ENCODE peak calls at places on chromosomes 1 and 21, in seven cellular contexts. One of them, this sample, is unnamed.
A peak's percentile ranks its signal among the peaks of the same experiment; 100 is the strongest.

GRCh38 chr21:25528511-25528910 is 78.8 kb downstream of the MRPL39 start:
- DNase-seq in A549: no peak
- DNase-seq in psoas muscle: no peak
- DNase-seq in LNCaP clone FGC: no peak
- DNase-seq in mammary epithelial cell: no peak
- DNase-seq in GM13977: no peak
- DNase-seq in IMR-90: no peak
- DNase-seq in this sample: no peak

GRCh38 chr21:41953831-41954653 is at the start of gene C2CD2:
- DNase-seq in IMR-90: peak; percentile 73
- DNase-seq in mammary epithelial cell: peak; percentile 50
- DNase-seq in psoas muscle: peak; percentile 80
- DNase-seq in LNCaP clone FGC: no peak
- DNase-seq in GM13977: peak; percentile 97
- DNase-seq in A549: peak; percentile 64
- DNase-seq in this sample: peak; percentile 98

GRCh38 chr1:50978144-50978851 is 8.3 kb downstream of the CDKN2C start:
- DNase-seq in A549: peak; percentile 84
- DNase-seq in IMR-90: peak; percentile 49
- DNase-seq in mammary epithelial cell: peak; percentile 54
- DNase-seq in GM13977: peak; percentile 66
- DNase-seq in psoas muscle: peak; percentile 89
- DNase-seq in LNCaP clone FGC: no peak
- DNase-seq in this sample: peak; percentile 72

GRCh38 chr1:3676581-3677410 is 24.5 kb downstream of the TP73 start:
- DNase-seq in A549: no peak
- DNase-seq in psoas muscle: no peak
- DNase-seq in mammary epithelial cell: no peak
- DNase-seq in IMR-90: no peak
- DNase-seq in GM13977: peak; percentile 80
- DNase-seq in LNCaP clone FGC: no peak
- DNase-seq in this sample: peak; percentile 79

GRCh38 chr1:18240906-18241305 is 133.3 kb downstream of the IGSF21 start:
- DNase-seq in A549: no peak
- DNase-seq in LNCaP clone FGC: no peak
- DNase-seq in IMR-90: no peak
- DNase-seq in GM13977: no peak
- DNase-seq in mammary epithelial cell: no peak
- DNase-seq in psoas muscle: no peak
- DNase-seq in this sample: no peak

GRCh38 chr1:43554444-43554992 is 23.8 kb downstream of the PTPRF start:
- DNase-seq in GM13977: no peak
- DNase-seq in IMR-90: peak; percentile 50
- DNase-seq in A549: peak; percentile 56
- DNase-seq in psoas muscle: no peak
- DNase-seq in mammary epithelial cell: peak; percentile 32
- DNase-seq in LNCaP clone FGC: no peak
- DNase-seq in this sample: peak; percentile 63

GRCh38 chr21:45709127-45709526 is 65.6 kb downstream of the PCBP3 start:
- DNase-seq in GM13977: no peak
- DNase-seq in mammary epithelial cell: no peak
- DNase-seq in psoas muscle: no peak
- DNase-seq in A549: no peak
- DNase-seq in IMR-90: peak; percentile 30
- DNase-seq in LNCaP clone FGC: no peak
- DNase-seq in this sample: no peak

GRCh38 chr1:27598902-27599528 is 4.9 kb downstream of the AHDC1 start:
- DNase-seq in A549: no peak
- DNase-seq in IMR-90: peak; percentile 77
- DNase-seq in LNCaP clone FGC: no peak
- DNase-seq in GM13977: no peak
- DNase-seq in mammary epithelial cell: peak; percentile 35
- DNase-seq in psoas muscle: peak; percentile 82
- DNase-seq in this sample: no peak

GRCh38 chr21:45102391-45102932 is 28.1 kb downstream of the ADARB1 start:
- DNase-seq in IMR-90: no peak
- DNase-seq in LNCaP clone FGC: peak; percentile 92
- DNase-seq in psoas muscle: no peak
- DNase-seq in A549: peak; percentile 59
- DNase-seq in GM13977: no peak
- DNase-seq in mammary epithelial cell: peak; percentile 67
- DNase-seq in this sample: no peak

GRCh38 chr1:31798433-31799195 is 17.2 kb downstream of the SPOCD1 start:
- DNase-seq in LNCaP clone FGC: no peak
- DNase-seq in A549: peak; percentile 35
- DNase-seq in IMR-90: peak; percentile 90
- DNase-seq in GM13977: no peak
- DNase-seq in psoas muscle: peak; percentile 45
- DNase-seq in mammary epithelial cell: peak; percentile 89
- DNase-seq in this sample: no peak

GRCh38 chr21:28776251-28776650 is 216.4 kb downstream of the LTN1 start:
- DNase-seq in psoas muscle: no peak
- DNase-seq in IMR-90: peak; percentile 96
- DNase-seq in GM13977: no peak
- DNase-seq in A549: no peak
- DNase-seq in mammary epithelial cell: peak; percentile 67
- DNase-seq in LNCaP clone FGC: no peak
- DNase-seq in this sample: no peak
- TF ChIP-seq CTCF in psoas muscle: no peak
- TF ChIP-seq CTCF in IMR-90: no peak
- TF ChIP-seq CTCF in GM13977: no peak
- TF ChIP-seq CTCF in A549: no peak
- TF ChIP-seq CTCF in mammary epithelial cell: no peak
- TF ChIP-seq CTCF in LNCaP clone FGC: no peak
- TF ChIP-seq CTCF in this sample: no peak

GRCh38 chr1:172779501-172779900 is 120.6 kb downstream of the FASLG start:
- DNase-seq in IMR-90: peak; percentile 42
- DNase-seq in GM13977: no peak
- DNase-seq in mammary epithelial cell: no peak
- DNase-seq in psoas muscle: no peak
- DNase-seq in LNCaP clone FGC: no peak
- DNase-seq in A549: no peak
- DNase-seq in this sample: no peak

GRCh38 chr1:172775598-172776570 is 117.0 kb downstream of the FASLG start:
- DNase-seq in psoas muscle: no peak
- DNase-seq in GM13977: no peak
- DNase-seq in IMR-90: peak; percentile 15
- DNase-seq in mammary epithelial cell: no peak
- DNase-seq in A549: no peak
- DNase-seq in LNCaP clone FGC: no peak
- DNase-seq in this sample: no peak

GRCh38 chr1:172777767-172778166 is 118.9 kb downstream of the FASLG start:
- DNase-seq in GM13977: no peak
- DNase-seq in LNCaP clone FGC: no peak
- DNase-seq in mammary epithelial cell: no peak
- DNase-seq in IMR-90: no peak
- DNase-seq in A549: no peak
- DNase-seq in psoas muscle: no peak
- DNase-seq in this sample: no peak

GRCh38 chr1:172781513-172782140 is 122.7 kb downstream of the FASLG start:
- DNase-seq in LNCaP clone FGC: no peak
- DNase-seq in psoas muscle: no peak
- DNase-seq in IMR-90: no peak
- DNase-seq in mammary epithelial cell: no peak
- DNase-seq in A549: no peak
- DNase-seq in GM13977: peak; percentile 14
- DNase-seq in this sample: no peak

DNA sequence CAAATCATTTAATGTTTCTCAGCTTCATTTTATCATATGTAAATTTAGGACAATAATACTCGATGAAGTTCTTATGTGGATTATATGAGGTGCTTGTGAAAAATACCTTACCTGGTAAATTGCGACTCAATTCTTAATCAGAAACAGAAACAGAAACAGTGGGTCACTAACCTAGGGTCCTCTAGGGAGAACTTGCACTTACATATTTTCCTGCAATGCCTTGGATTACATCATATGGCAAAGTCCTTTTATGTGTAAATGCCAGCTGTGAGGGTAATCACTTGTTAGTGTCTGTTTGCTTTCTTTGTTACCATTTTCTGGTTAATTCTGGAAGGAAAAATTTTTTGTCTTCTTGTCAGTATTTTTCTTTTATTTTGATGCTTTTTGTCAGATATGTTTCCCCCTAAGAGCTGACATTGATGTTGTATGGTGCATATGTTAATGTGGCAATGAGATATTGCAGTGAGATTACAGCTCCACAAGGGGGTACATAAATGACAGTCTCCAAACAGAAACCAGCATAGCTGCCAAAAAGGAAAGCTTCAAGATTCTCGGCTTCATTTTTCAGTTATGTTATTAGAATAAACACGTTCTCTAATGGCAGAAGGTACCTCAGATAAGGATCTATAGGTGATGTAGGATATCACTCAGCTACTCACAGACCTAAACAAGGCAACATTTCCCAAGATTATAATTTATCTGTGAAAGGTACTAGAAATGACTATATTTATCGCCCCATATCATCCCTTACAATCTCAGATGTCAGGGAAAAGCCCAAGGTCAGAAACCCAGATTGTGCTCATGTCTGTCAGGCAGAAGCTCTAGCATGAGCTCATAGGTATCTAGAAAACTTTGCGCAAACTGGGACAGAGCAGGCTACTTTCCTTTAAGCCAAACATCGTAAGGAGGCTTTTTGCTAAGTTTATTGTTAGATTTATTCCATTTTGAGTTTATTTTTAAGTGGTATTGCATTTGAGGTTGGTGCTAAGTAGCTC is 119.9 kb downstream of the FASLG start:
- DNase-seq in mammary epithelial cell: no peak
- DNase-seq in IMR-90: no peak
- DNase-seq in A549: no peak
- DNase-seq in LNCaP clone FGC: no peak
- DNase-seq in GM13977: peak; percentile 28
- DNase-seq in psoas muscle: no peak
- DNase-seq in this sample: peak; percentile 49
- TF ChIP-seq CTCF in mammary epithelial cell: peak; percentile 22
- TF ChIP-seq CTCF in IMR-90: no peak
- TF ChIP-seq CTCF in A549: no peak
- TF ChIP-seq CTCF in LNCaP clone FGC: peak; percentile 35
- TF ChIP-seq CTCF in GM13977: peak; percentile 48
- TF ChIP-seq CTCF in psoas muscle: no peak
- TF ChIP-seq CTCF in this sample: peak; percentile 12

GRCh38 chr1:246301553-246302250 is 205.4 kb downstream of the SMYD3 start:
- DNase-seq in LNCaP clone FGC: no peak
- DNase-seq in mammary epithelial cell: no peak
- DNase-seq in IMR-90: no peak
- DNase-seq in A549: no peak
- DNase-seq in GM13977: no peak
- DNase-seq in psoas muscle: no peak
- DNase-seq in this sample: no peak

GRCh38 chr1:246304468-246305259 is 202.4 kb downstream of the SMYD3 start:
- DNase-seq in psoas muscle: no peak
- DNase-seq in LNCaP clone FGC: no peak
- DNase-seq in A549: no peak
- DNase-seq in IMR-90: no peak
- DNase-seq in GM13977: no peak
- DNase-seq in mammary epithelial cell: no peak
- DNase-seq in this sample: no peak

GRCh38 chr1:246300653-246301549 is 206.2 kb downstream of the SMYD3 start:
- DNase-seq in A549: no peak
- DNase-seq in IMR-90: no peak
- DNase-seq in psoas muscle: no peak
- DNase-seq in LNCaP clone FGC: peak; percentile 98
- DNase-seq in GM13977: no peak
- DNase-seq in mammary epithelial cell: no peak
- DNase-seq in this sample: no peak

GRCh38 chr1:246302251-246302625 is 204.8 kb downstream of the SMYD3 start:
- DNase-seq in mammary epithelial cell: no peak
- DNase-seq in LNCaP clone FGC: no peak
- DNase-seq in psoas muscle: no peak
- DNase-seq in GM13977: no peak
- DNase-seq in IMR-90: peak; percentile 30
- DNase-seq in A549: no peak
- DNase-seq in this sample: no peak

DNA sequence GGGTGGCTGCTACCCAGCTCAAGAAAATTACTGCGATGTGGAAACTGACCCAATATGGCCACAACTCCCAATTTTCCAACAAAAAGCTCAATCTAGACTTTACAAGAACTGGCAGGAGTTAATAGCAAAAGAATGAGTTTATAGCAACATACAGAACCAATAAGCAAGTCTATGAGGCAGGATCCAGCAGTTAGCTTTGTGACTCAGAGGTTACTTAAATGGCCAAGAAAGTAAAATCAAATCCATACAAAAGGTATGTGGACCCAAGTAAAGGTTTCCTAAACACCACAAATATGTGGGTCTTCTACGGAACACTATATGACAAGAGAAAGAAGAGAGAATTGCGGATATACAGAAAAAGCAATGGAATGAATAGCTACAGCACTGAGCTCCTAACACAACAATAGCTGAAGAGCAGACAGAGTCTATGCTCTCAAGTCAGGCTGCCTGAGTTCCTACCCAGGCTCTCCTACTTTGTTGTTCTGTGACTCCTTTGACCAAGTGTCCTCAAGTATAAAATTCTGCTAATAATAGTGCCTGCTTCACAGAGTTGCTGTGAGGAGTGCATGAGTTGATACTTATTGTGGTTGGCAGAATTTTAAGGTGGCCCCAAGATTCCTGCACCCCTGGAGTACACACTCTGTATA is 204.3 kb downstream of the SMYD3 start:
- DNase-seq in psoas muscle: no peak
- DNase-seq in mammary epithelial cell: no peak
- DNase-seq in LNCaP clone FGC: no peak
- DNase-seq in GM13977: no peak
- DNase-seq in A549: no peak
- DNase-seq in IMR-90: peak; percentile 61
- DNase-seq in this sample: no peak
- TF ChIP-seq CTCF in psoas muscle: no peak
- TF ChIP-seq CTCF in mammary epithelial cell: no peak
- TF ChIP-seq CTCF in LNCaP clone FGC: no peak
- TF ChIP-seq CTCF in GM13977: no peak
- TF ChIP-seq CTCF in A549: no peak
- TF ChIP-seq CTCF in IMR-90: no peak
- TF ChIP-seq CTCF in this sample: no peak

DNA sequence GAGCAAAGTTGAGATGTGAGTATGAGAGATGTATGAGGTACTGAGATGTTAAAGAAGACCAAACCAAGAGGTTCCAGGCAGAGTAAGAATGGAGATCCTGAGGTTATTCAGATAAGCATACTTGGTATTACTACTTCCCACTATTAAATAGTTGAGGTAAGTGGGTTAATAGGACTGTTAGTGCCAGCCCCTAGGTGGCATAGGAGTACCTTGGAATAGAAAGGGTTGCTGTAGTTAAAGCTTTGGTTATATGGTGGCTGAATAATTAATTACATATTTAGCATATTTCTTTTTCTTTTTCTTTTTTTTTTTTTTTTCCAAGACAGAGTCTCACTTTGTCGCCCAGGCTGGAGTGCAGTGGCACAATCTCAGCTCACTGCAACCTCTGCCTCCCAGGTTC is 397.9 kb upstream of the TMPRSS15 start:
- DNase-seq in psoas muscle: no peak
- DNase-seq in mammary epithelial cell: no peak
- DNase-seq in LNCaP clone FGC: peak; percentile 2
- DNase-seq in A549: peak; percentile 0
- DNase-seq in IMR-90: no peak
- DNase-seq in GM13977: no peak
- DNase-seq in this sample: no peak
- TF ChIP-seq CTCF in psoas muscle: no peak
- TF ChIP-seq CTCF in mammary epithelial cell: no peak
- TF ChIP-seq CTCF in LNCaP clone FGC: peak; percentile 58
- TF ChIP-seq CTCF in A549: no peak
- TF ChIP-seq CTCF in IMR-90: no peak
- TF ChIP-seq CTCF in GM13977: no peak
- TF ChIP-seq CTCF in this sample: no peak

This sample was measured in GM20000.